ENCODE peak calls at places on chromosome 5, in eight cellular contexts. W is AG08395, T is NCI-H748 treated with DMSO at 0.1 percent for 48 hours, D is glutamatergic neuron, U is HuH-7, H is NCI-H345, B is neural crest cell, N is ELR. R is an unnamed sample.

GRCh38 chr5:169190860-169191259 is 110.1 kb downstream of the SLIT3 start:
- DNase-seq in H (peak; percentile 69), N (no peak), W (peak; percentile 27), T (no peak), D (no peak), B (no peak), U (no peak), R (no peak)

GRCh38 chr5:39092581-39093350 is 18.6 kb upstream of the RICTOR start:
- DNase-seq in D (no peak), B (no peak), U (no peak), T (no peak), N (peak; percentile 68), H (no peak), W (no peak), R (no peak)

GRCh38 chr5:110536120-110537115 is 190.1 kb downstream of the TMEM232 start:
- DNase-seq in B (no peak), U (no peak), T (no peak), H (no peak), D (no peak), N (no peak), W (peak; percentile 10), R (no peak)

GRCh38 chr5:148416921-148417320 is 33.2 kb downstream of the FBXO38 start:
- DNase-seq in B (no peak), W (no peak), T (no peak), H (no peak), N (peak; percentile 67), U (no peak), D (no peak), R (no peak)

GRCh38 chr5:121867403-121867802 is 15.7 kb downstream of the FTMT start:
- DNase-seq in W (no peak), T (no peak), U (no peak), B (no peak), H (no peak), N (no peak), D (no peak), R (no peak)

GRCh38 chr5:24535646-24536045 is 109.1 kb downstream of the CDH10 start:
- DNase-seq in W (no peak), T (no peak), D (no peak), N (no peak), B (no peak), U (no peak), H (no peak), R (no peak)

GRCh38 chr5:10441992-10442435 is 335 bp downstream of the ROPN1L start:
- DNase-seq in N (peak; percentile 65), W (peak; percentile 50), D (no peak), U (peak; percentile 50), H (no peak), B (no peak), T (peak; percentile 55), R (no peak)

GRCh38 chr5:53151713-53152458 is 42.3 kb upstream of the MOCS2 start:
- DNase-seq in N (peak; percentile 76), H (no peak), B (no peak), W (peak; percentile 71), T (no peak), D (no peak), U (no peak), R (no peak)

GRCh38 chr5:159928122-159928960 is 12.1 kb downstream of the ADRA1B start:
- DNase-seq in D (no peak), B (no peak), U (no peak), H (no peak), N (peak; percentile 89), T (no peak), W (peak; percentile 90), R (no peak)

GRCh38 chr5:123670981-123671557 is 159.1 kb downstream of the CSNK1G3 start:
- DNase-seq in W (peak; percentile 29), N (peak; percentile 65), T (peak; percentile 76), D (peak; percentile 59), B (peak; percentile 72), H (peak; percentile 54), U (no peak), R (peak; percentile 42)

R was measured in naive B cell.